ENCODE peak calls at places on chromosomes 11 and 22, in four cellular contexts. One of them, this sample, is unnamed.

GRCh38 chr11:64229959-64230208 is 464 bp upstream of the DNAJC4 start:
- DNase-seq in progenitor cell of endocrine pancreas: no peak
- DNase-seq in vagina: no peak
- DNase-seq in left ventricle myocardium inferior: no peak
- DNase-seq in this sample: no peak

GRCh38 chr11:57513911-57514537 is 1.5 kb downstream of the SLC43A1 start:
- DNase-seq in progenitor cell of endocrine pancreas: peak
- DNase-seq in vagina: no peak
- DNase-seq in left ventricle myocardium inferior: peak
- DNase-seq in this sample: peak

GRCh38 chr22:32754413-32755041 is 47.0 kb upstream of the TIMP3 start:
- DNase-seq in progenitor cell of endocrine pancreas: no peak
- DNase-seq in vagina: no peak
- DNase-seq in left ventricle myocardium inferior: peak
- DNase-seq in this sample: no peak

GRCh38 chr11:128400382-128401203 is 186.8 kb downstream of the ETS1 start:
- DNase-seq in progenitor cell of endocrine pancreas: no peak
- DNase-seq in vagina: no peak
- DNase-seq in left ventricle myocardium inferior: no peak
- DNase-seq in this sample: no peak

GRCh38 chr22:27796118-27796517 is 5.4 kb downstream of the MN1 start:
- DNase-seq in progenitor cell of endocrine pancreas: no peak
- DNase-seq in vagina: no peak
- DNase-seq in left ventricle myocardium inferior: no peak
- DNase-seq in this sample: no peak

GRCh38 chr11:91394718-91395414 is 829.8 kb upstream of the FAT3 start:
- DNase-seq in progenitor cell of endocrine pancreas: no peak
- DNase-seq in vagina: no peak
- DNase-seq in left ventricle myocardium inferior: no peak
- DNase-seq in this sample: no peak

GRCh38 chr22:29747832-29748231 is 19.0 kb downstream of the ZMAT5 start:
- DNase-seq in progenitor cell of endocrine pancreas: no peak
- DNase-seq in vagina: peak
- DNase-seq in left ventricle myocardium inferior: no peak
- DNase-seq in this sample: no peak

GRCh38 chr11:134343646-134344045 is 11.9 kb downstream of the GLB1L2 start:
- DNase-seq in progenitor cell of endocrine pancreas: no peak
- DNase-seq in vagina: peak
- DNase-seq in left ventricle myocardium inferior: no peak
- DNase-seq in this sample: no peak

GRCh38 chr11:61972796-61973602 is 5.6 kb upstream of the FTH1 start:
- DNase-seq in progenitor cell of endocrine pancreas: no peak
- DNase-seq in vagina: no peak
- DNase-seq in left ventricle myocardium inferior: no peak
- DNase-seq in this sample: no peak

GRCh38 chr11:77038825-77039326 is 4.7 kb downstream of the B3GNT6 start:
- DNase-seq in progenitor cell of endocrine pancreas: no peak
- DNase-seq in vagina: no peak
- DNase-seq in left ventricle myocardium inferior: no peak
- DNase-seq in this sample: no peak

GRCh38 chr11:114321621-114322257 is 25.5 kb downstream of the NNMT start:
- DNase-seq in progenitor cell of endocrine pancreas: no peak
- DNase-seq in vagina: no peak
- DNase-seq in left ventricle myocardium inferior: peak
- DNase-seq in this sample: no peak

GRCh38 chr11:80330302-80330701 is 889.5 kb upstream of the TENM4 start:
- DNase-seq in progenitor cell of endocrine pancreas: no peak
- DNase-seq in vagina: no peak
- DNase-seq in left ventricle myocardium inferior: no peak
- DNase-seq in this sample: no peak

GRCh38 chr11:122202951-122203456 is 87.0 kb upstream of the BLID start:
- DNase-seq in progenitor cell of endocrine pancreas: peak
- DNase-seq in vagina: no peak
- DNase-seq in left ventricle myocardium inferior: peak
- DNase-seq in this sample: peak

GRCh38 chr22:21936151-21936778 is 16.4 kb downstream of the PPM1F start:
- DNase-seq in progenitor cell of endocrine pancreas: no peak
- DNase-seq in vagina: no peak
- DNase-seq in left ventricle myocardium inferior: no peak
- DNase-seq in this sample: peak

GRCh38 chr11:125071831-125072209 is 8.7 kb downstream of the SLC37A2 start:
- DNase-seq in progenitor cell of endocrine pancreas: no peak
- DNase-seq in vagina: no peak
- DNase-seq in left ventricle myocardium inferior: no peak
- DNase-seq in this sample: no peak

GRCh38 chr22:39454385-39454871 is 2.4 kb upstream of the MGAT3 start:
- DNase-seq in progenitor cell of endocrine pancreas: no peak
- DNase-seq in vagina: no peak
- DNase-seq in left ventricle myocardium inferior: no peak
- DNase-seq in this sample: no peak

GRCh38 chr11:11732116-11732515 is 109.7 kb upstream of the USP47 start:
- DNase-seq in progenitor cell of endocrine pancreas: no peak
- DNase-seq in vagina: no peak
- DNase-seq in left ventricle myocardium inferior: no peak
- DNase-seq in this sample: no peak

GRCh38 chr11:3128356-3129180 is 36.5 kb downstream of the OSBPL5 start:
- DNase-seq in progenitor cell of endocrine pancreas: no peak
- DNase-seq in vagina: no peak
- DNase-seq in left ventricle myocardium inferior: peak
- DNase-seq in this sample: peak

GRCh38 chr11:26227311-26227710 is 104.6 kb upstream of the ANO3 start:
- DNase-seq in progenitor cell of endocrine pancreas: no peak
- DNase-seq in vagina: no peak
- DNase-seq in left ventricle myocardium inferior: no peak
- DNase-seq in this sample: no peak
- TF ChIP-seq CTCF in progenitor cell of endocrine pancreas: peak
- TF ChIP-seq CTCF in vagina: peak
- TF ChIP-seq CTCF in left ventricle myocardium inferior: peak
- TF ChIP-seq CTCF in this sample: peak

GRCh38 chr11:118813551-118813950 is 22.6 kb upstream of the DDX6 start:
- DNase-seq in progenitor cell of endocrine pancreas: no peak
- DNase-seq in vagina: no peak
- DNase-seq in left ventricle myocardium inferior: no peak
- DNase-seq in this sample: no peak
- TF ChIP-seq CTCF in progenitor cell of endocrine pancreas: no peak
- TF ChIP-seq CTCF in vagina: no peak
- TF ChIP-seq CTCF in left ventricle myocardium inferior: no peak
- TF ChIP-seq CTCF in this sample: no peak

DNA sequence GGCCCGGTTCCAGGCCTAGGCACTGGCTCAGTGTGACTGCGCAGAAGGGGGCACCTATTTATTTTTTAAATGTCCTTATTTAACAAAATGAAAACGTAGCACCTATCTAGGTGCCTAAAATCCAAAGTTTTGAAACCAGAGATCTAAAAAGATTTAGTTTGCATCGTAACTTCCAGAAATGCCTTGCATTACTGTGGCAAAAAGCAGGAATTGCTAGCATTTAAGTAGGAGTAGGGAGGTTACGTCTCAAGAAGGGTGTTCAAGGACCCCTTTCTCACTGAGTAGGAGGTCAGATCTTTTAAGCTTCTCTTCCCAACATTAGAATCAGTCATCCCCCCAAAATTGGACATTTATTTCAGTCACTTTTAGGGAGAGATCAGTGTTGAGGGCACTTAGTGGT is 7.7 kb upstream of the PLET1 start:
- DNase-seq in progenitor cell of endocrine pancreas: no peak
- DNase-seq in vagina: no peak
- DNase-seq in left ventricle myocardium inferior: no peak
- DNase-seq in this sample: no peak
- TF ChIP-seq CTCF in progenitor cell of endocrine pancreas: no peak
- TF ChIP-seq CTCF in vagina: no peak
- TF ChIP-seq CTCF in left ventricle myocardium inferior: no peak
- TF ChIP-seq CTCF in this sample: no peak

DNA sequence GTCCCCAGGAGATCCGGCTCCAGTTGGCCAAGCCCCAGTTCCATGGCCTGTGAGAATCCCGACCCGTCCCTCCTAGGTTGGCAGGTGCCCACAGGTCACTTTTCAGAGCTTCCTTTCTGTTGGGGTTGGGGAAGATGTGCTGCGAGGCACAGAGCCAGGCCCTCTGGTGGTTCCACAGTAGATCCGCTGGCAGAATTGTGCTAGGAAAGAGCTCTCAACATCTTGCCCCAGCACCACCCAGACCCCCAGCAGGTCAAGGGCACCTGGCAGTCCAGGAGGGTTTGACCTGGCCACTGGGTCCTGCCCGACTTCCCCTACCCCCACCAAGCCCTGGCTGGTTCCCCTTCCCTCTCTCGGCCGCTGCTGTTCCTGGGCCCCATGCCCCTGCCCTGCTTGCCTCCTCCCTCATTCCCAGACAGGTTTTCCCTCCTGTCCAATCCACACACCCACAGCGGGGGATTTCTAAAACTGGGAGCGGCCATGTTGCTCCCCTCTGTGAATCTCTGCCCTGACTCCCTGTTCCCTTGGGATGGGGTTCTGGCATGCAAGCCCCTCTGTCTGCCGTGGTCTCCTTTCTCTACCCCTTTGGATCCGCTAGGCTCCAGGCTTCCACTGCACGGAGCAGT is 26.2 kb upstream of the GCAT start:
- DNase-seq in progenitor cell of endocrine pancreas: no peak
- DNase-seq in vagina: no peak
- DNase-seq in left ventricle myocardium inferior: no peak
- DNase-seq in this sample: no peak
- TF ChIP-seq CTCF in progenitor cell of endocrine pancreas: peak
- TF ChIP-seq CTCF in vagina: peak
- TF ChIP-seq CTCF in left ventricle myocardium inferior: peak
- TF ChIP-seq CTCF in this sample: no peak

GRCh38 chr11:1517117-1518005 is 30.8 kb upstream of the MOB2 start:
- DNase-seq in progenitor cell of endocrine pancreas: no peak
- DNase-seq in vagina: no peak
- DNase-seq in left ventricle myocardium inferior: peak
- DNase-seq in this sample: peak

GRCh38 chr11:1520987-1521349 is 34.4 kb upstream of the MOB2 start:
- DNase-seq in progenitor cell of endocrine pancreas: no peak
- DNase-seq in vagina: no peak
- DNase-seq in left ventricle myocardium inferior: peak
- DNase-seq in this sample: no peak

GRCh38 chr11:1520209-1520986 is 33.8 kb upstream of the MOB2 start:
- DNase-seq in progenitor cell of endocrine pancreas: no peak
- DNase-seq in vagina: no peak
- DNase-seq in left ventricle myocardium inferior: no peak
- DNase-seq in this sample: no peak

GRCh38 chr11:1518301-1518700 is 31.7 kb upstream of the MOB2 start:
- DNase-seq in progenitor cell of endocrine pancreas: no peak
- DNase-seq in vagina: no peak
- DNase-seq in left ventricle myocardium inferior: peak
- DNase-seq in this sample: peak

DNA sequence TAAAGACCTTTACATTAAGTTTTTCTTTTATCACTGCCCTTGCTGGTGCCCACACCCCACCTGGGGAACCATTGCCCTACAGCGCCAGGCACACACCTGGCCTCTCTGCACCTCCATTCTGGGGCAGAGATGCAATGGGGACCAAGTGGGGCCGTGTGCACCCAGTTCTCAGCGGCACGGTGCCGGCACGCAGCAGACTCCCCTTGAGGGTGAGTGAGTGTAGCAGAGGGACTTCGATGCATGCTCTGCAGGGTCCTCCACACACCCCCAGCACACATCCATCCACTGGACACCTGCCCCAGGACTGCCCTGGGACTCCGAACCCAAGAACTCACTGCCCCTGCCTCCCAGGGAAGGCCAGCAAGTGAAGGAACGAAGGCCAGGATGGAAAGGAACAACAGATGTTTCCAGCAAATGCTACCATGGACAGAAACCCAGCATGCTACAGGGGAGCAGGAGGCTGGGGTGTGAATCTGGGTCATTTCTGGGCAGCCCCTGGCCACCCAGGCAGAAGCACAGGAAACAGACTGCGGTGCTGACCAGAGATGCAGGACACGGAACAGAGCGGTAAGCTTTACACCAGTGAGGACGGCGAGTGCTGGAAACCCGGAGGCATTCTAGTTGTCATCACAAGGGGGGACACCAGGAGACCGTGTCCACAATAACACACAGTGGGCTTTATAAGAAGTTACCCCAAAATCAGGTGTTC is 32.6 kb upstream of the MOB2 start:
- DNase-seq in progenitor cell of endocrine pancreas: no peak
- DNase-seq in vagina: no peak
- DNase-seq in left ventricle myocardium inferior: peak
- DNase-seq in this sample: no peak
- TF ChIP-seq CTCF in progenitor cell of endocrine pancreas: no peak
- TF ChIP-seq CTCF in vagina: no peak
- TF ChIP-seq CTCF in left ventricle myocardium inferior: no peak
- TF ChIP-seq CTCF in this sample: no peak

GRCh38 chr11:7690648-7691047 is 15.6 kb downstream of the OVCH2 start:
- DNase-seq in progenitor cell of endocrine pancreas: no peak
- DNase-seq in vagina: no peak
- DNase-seq in left ventricle myocardium inferior: no peak
- DNase-seq in this sample: no peak
- TF ChIP-seq CTCF in progenitor cell of endocrine pancreas: peak
- TF ChIP-seq CTCF in vagina: no peak
- TF ChIP-seq CTCF in left ventricle myocardium inferior: no peak
- TF ChIP-seq CTCF in this sample: no peak

GRCh38 chr22:50146440-50147228 is 23.9 kb upstream of the PANX2 start:
- DNase-seq in progenitor cell of endocrine pancreas: no peak
- DNase-seq in vagina: no peak
- DNase-seq in left ventricle myocardium inferior: peak
- DNase-seq in this sample: peak
- TF ChIP-seq CTCF in progenitor cell of endocrine pancreas: peak
- TF ChIP-seq CTCF in vagina: peak
- TF ChIP-seq CTCF in left ventricle myocardium inferior: peak
- TF ChIP-seq CTCF in this sample: peak

This sample was measured in lower lobe of right lung.